ENCODE peak calls at places on chromosomes 4 and X, in five cellular contexts. T is K562, Y is SK-N-SH, M is H1, W is HepG2. Q is an unnamed sample.

GRCh38 chr4:4668355-4669210 is 126.7 kb upstream of the STX18 start:
- DNase-seq in W (no peak), M (no peak), T (no peak), Y (no peak), Q (no peak)

GRCh38 chrX:15241258-15241657 is 28.6 kb downstream of the ASB9 start:
- DNase-seq in W (no peak), M (no peak), T (no peak), Y (no peak), Q (no peak)

GRCh38 chrX:386768-387575 is at the start of gene PPP2R3B:
- DNase-seq in M (peak), Y (peak), T (peak), W (peak), Q (peak)

GRCh38 chrX:101550362-101550761 is at the start of gene ARMCX1:
- DNase-seq in Y (peak), T (no peak), M (peak), W (no peak), Q (no peak)

GRCh38 chr4:141155586-141155985 is 22.3 kb upstream of the RNF150 start:
- DNase-seq in W (no peak), T (no peak), Y (no peak), M (no peak), Q (no peak)

GRCh38 chr4:155609455-155610059 is 57.1 kb upstream of the GUCY1A1 start:
- DNase-seq in M (no peak), W (no peak), T (no peak), Y (no peak), Q (no peak)

GRCh38 chr4:87066403-87067119 is 131.8 kb downstream of the AFF1 start:
- DNase-seq in Y (no peak), T (no peak), M (no peak), W (no peak), Q (no peak)

GRCh38 chrX:13087322-13088154 is 43.1 kb upstream of the FAM9C start:
- DNase-seq in T (no peak), Y (no peak), M (no peak), W (no peak), Q (peak)

GRCh38 chrX:15864629-15865028 is 10.0 kb upstream of the AP1S2 start:
- DNase-seq in M (no peak), Y (no peak), W (no peak), T (no peak), Q (no peak)

GRCh38 chr4:118787844-118788380 is 48.0 kb downstream of the SEC24D start:
- DNase-seq in M (no peak), Y (no peak), T (no peak), W (no peak), Q (no peak)

GRCh38 chr4:118783887-118784286 is 52.0 kb downstream of the SEC24D start:
- DNase-seq in T (no peak), W (no peak), Y (no peak), M (no peak), Q (no peak)
- H3K9ac ChIP-seq in T (no peak), W (no peak), Y (no peak), M (no peak), Q (no peak)

GRCh38 chr4:123618606-123619005 is 222.0 kb downstream of the SPRY1 start:
- DNase-seq in M (no peak), Y (no peak), T (no peak), W (no peak), Q (no peak)

GRCh38 chr4:123613586-123614344 is 217.2 kb downstream of the SPRY1 start:
- DNase-seq in Y (no peak), T (no peak), M (no peak), W (no peak), Q (no peak)

GRCh38 chr4:123619326-123619725 is 222.7 kb downstream of the SPRY1 start:
- DNase-seq in Y (no peak), M (no peak), T (no peak), W (no peak), Q (no peak)

GRCh38 chr4:123619895-123620294 is 223.3 kb downstream of the SPRY1 start:
- DNase-seq in Y (no peak), M (no peak), T (no peak), W (peak), Q (no peak)

GRCh38 chr4:123616970-123617392 is 220.4 kb downstream of the SPRY1 start:
- DNase-seq in M (no peak), W (no peak), Y (peak), T (no peak), Q (no peak)
- TF ChIP-seq EP300 in M (no peak), W (no peak), Y (no peak), T (no peak), Q (no peak)

GRCh38 chr4:27000820-27001219 is 140.2 kb downstream of the STIM2 start:
- DNase-seq in W (no peak), M (no peak), T (no peak), Y (no peak), Q (no peak)
- H3K9ac ChIP-seq in W (no peak), M (no peak), T (no peak), Y (no peak), Q (no peak)

GRCh38 chr4:121823505-121824170 is at the start of gene CCNA2:
- DNase-seq in M (peak), Y (peak), T (peak), W (peak), Q (peak)

GRCh38 chr4:121824950-121825349 is 1.3 kb upstream of the CCNA2 start:
- DNase-seq in T (no peak), M (no peak), W (no peak), Y (no peak), Q (no peak)

GRCh38 chr4:121822796-121823504 is 733 bp downstream of the CCNA2 start:
- DNase-seq in M (no peak), W (peak), T (peak), Y (peak), Q (no peak)

GRCh38 chr4:121822047-121822446 is 1.6 kb downstream of the CCNA2 start:
- DNase-seq in M (no peak), Y (no peak), T (no peak), W (no peak), Q (no peak)

GRCh38 chr4:121824171-121824527 is 466 bp upstream of the CCNA2 start:
- DNase-seq in M (no peak), Y (no peak), T (no peak), W (no peak), Q (no peak)
- TF ChIP-seq EP300 in M (no peak), Y (no peak), T (no peak), W (no peak), Q (no peak)

DNA sequence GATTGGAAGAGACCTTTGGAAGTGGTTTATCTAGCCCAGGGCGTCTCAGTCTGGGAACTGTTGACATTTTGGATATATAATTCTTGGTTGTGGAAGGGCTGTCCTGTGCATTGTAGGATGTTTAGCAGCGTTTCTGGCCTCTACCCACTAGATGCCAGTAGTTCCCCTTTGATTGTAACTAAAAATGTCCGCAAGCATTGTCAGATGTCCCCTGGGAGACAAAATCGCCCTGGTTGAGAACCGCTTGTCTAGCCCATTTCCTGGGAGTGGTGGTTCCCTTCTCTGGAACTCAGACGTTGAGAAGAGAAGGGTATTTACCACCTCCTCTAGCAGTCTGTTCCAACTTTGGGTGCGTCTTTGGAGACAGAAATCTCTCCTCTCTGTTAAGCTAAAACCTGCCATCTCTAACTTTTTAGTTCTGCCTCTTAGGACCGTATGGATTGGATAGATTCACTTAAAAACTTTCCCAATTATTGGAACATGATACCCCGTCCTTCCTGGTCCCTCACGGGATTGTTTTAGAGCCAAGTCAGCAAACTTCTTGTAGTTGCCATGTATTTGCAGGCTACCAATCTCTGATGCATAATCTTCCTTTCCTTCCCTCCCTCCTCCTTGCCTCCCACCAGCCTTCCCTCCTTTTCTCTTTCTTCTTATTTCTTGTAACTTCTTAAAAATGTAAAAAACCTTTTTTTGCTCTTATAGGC is 13.9 kb downstream of the TMEM165 start:
- DNase-seq in T (no peak), W (no peak), Y (no peak), M (no peak), Q (peak)
- H3K9ac ChIP-seq in T (no peak), W (no peak), Y (no peak), M (no peak), Q (no peak)

GRCh38 chr4:101919373-101919977 is 128.9 kb downstream of the BANK1 start:
- DNase-seq in M (no peak), Y (no peak), T (no peak), W (no peak), Q (no peak)
- TF ChIP-seq EP300 in M (no peak), Y (no peak), T (no peak), W (no peak), Q (no peak)

GRCh38 chrX:19866626-19867410 is 20.6 kb downstream of the SH3KBP1 start:
- DNase-seq in T (no peak), Y (no peak), W (no peak), M (no peak), Q (no peak)
- H3K9ac ChIP-seq in T (no peak), Y (no peak), W (no peak), M (no peak), Q (peak)

GRCh38 chr4:2964077-2964471 is 703 bp downstream of the GRK4 start:
- DNase-seq in T (peak), M (no peak), Y (peak), W (no peak), Q (no peak)
- TF ChIP-seq EP300 in T (no peak), M (no peak), Y (no peak), W (no peak), Q (no peak)